ENCODE peak calls at places on chromosomes 12 and 14, in six cellular contexts. Q, B, I, J, V and H are unnamed samples.

GRCh38 chr12:78891646-78892353 is 27.2 kb downstream of the SYT1 start:
- DNase-seq in I (no peak), J (no peak), B (no peak), Q (no peak), V (no peak), H (no peak)

GRCh38 chr12:93243689-93244513 is 133.8 kb upstream of the NUDT4 start:
- DNase-seq in V (peak; percentile 64), Q (no peak), J (peak; percentile 94), I (no peak), B (no peak), H (peak; percentile 42)

GRCh38 chr14:106843951-106844483 is 1317.6 kb downstream of the TMEM121 start:
- DNase-seq in J (no peak), I (no peak), B (peak; percentile 70), V (peak; percentile 73), Q (no peak), H (peak; percentile 70)

GRCh38 chr14:60242420-60242819 is 6.6 kb upstream of the PPM1A start:
- DNase-seq in B (no peak), J (no peak), V (no peak), Q (no peak), I (no peak), H (no peak)

GRCh38 chr14:74531467-74531866 is 37.9 kb downstream of the ISCA2 start:
- DNase-seq in V (peak; percentile 45), Q (peak; percentile 70), I (no peak), J (peak; percentile 65), B (no peak), H (peak; percentile 35)

GRCh38 chr12:22527999-22528398 is 16.3 kb downstream of the C2CD5 start:
- DNase-seq in J (peak; percentile 76), Q (no peak), V (no peak), I (no peak), B (no peak), H (peak; percentile 48)

GRCh38 chr12:11753826-11754225 is 104.4 kb downstream of the ETV6 start:
- DNase-seq in V (no peak), Q (no peak), I (no peak), J (no peak), B (no peak), H (no peak)

GRCh38 chr14:62303437-62303836 is 541.2 kb downstream of the SNAPC1 start:
- DNase-seq in I (no peak), B (no peak), Q (no peak), J (no peak), V (no peak), H (no peak)

GRCh38 chr12:46214668-46215429 is 54.0 kb downstream of the SLC38A1 start:
- DNase-seq in V (peak; percentile 27), I (no peak), B (no peak), Q (no peak), J (no peak), H (no peak)

GRCh38 chr14:39682563-39682962 is 250.3 kb upstream of the FBXO33 start:
- DNase-seq in B (no peak), I (no peak), J (no peak), Q (no peak), V (no peak), H (no peak)

GRCh38 chr12:97203408-97203807 is 259.2 kb upstream of the RMST start:
- DNase-seq in B (no peak), J (no peak), Q (no peak), I (no peak), V (no peak), H (no peak)

GRCh38 chr12:12736759-12737676 is 19.9 kb downstream of the CDKN1B start:
- DNase-seq in Q (peak; percentile 32), I (no peak), J (peak; percentile 67), V (no peak), B (no peak), H (no peak)

GRCh38 chr14:74518221-74518620 is 24.7 kb downstream of the ISCA2 start:
- DNase-seq in V (no peak), I (no peak), B (peak; percentile 34), J (no peak), Q (no peak), H (no peak)

GRCh38 chr12:54228471-54228870 is 39.7 kb upstream of the SMUG1 start:
- DNase-seq in I (no peak), V (no peak), Q (no peak), J (no peak), B (no peak), H (no peak)

GRCh38 chr12:79127268-79127895 is 262.8 kb downstream of the SYT1 start:
- DNase-seq in J (peak; percentile 94), V (no peak), B (no peak), Q (no peak), I (no peak), H (no peak)

GRCh38 chr14:85085981-85086380 is 444.0 kb upstream of the FLRT2 start:
- DNase-seq in J (no peak), Q (no peak), B (no peak), V (no peak), I (no peak), H (no peak)

GRCh38 chr14:34365309-34365915 is 96.6 kb downstream of the SPTSSA start:
- DNase-seq in B (no peak), Q (peak; percentile 11), I (no peak), J (peak; percentile 51), V (no peak), H (no peak)

GRCh38 chr12:11580125-11580751 is 69.2 kb upstream of the ETV6 start:
- DNase-seq in B (peak; percentile 66), V (peak; percentile 24), I (no peak), J (peak; percentile 94), Q (no peak), H (peak; percentile 98)

GRCh38 chr12:92107094-92107493 is 38.6 kb downstream of the BTG1 start:
- DNase-seq in Q (no peak), V (no peak), J (no peak), I (no peak), B (no peak), H (no peak)

GRCh38 chr12:26030371-26030770 is 71.9 kb downstream of the RASSF8 start:
- DNase-seq in Q (no peak), I (no peak), V (no peak), B (no peak), J (no peak), H (no peak)

GRCh38 chr12:57944313-57945023 is 3.1 kb downstream of the ATP23 start:
- DNase-seq in B (no peak), Q (no peak), J (no peak), I (no peak), V (no peak), H (no peak)

GRCh38 chr12:55718650-55719275 is 1.4 kb upstream of the RDH5 start:
- DNase-seq in I (no peak), J (no peak), Q (no peak), B (no peak), V (no peak), H (no peak)

GRCh38 chr12:68037616-68038255 is 48.5 kb downstream of the IFNG-AS1 start:
- DNase-seq in Q (no peak), I (no peak), J (no peak), V (no peak), B (no peak), H (no peak)